ENCODE peak calls at places on chromosomes 11 and 22, in four cellular contexts. T, N, M and P are unnamed samples.

GRCh38 chr11:111851636-111852035 is 19.7 kb downstream of the ALG9 start:
- DNase-seq in T (no peak), N (no peak), M (no peak), P (no peak)

GRCh38 chr22:35470903-35471321 is 69.7 kb upstream of the RASD2 start:
- DNase-seq in T (no peak), N (no peak), M (no peak), P (no peak)

GRCh38 chr11:112844530-112844929 is 116.7 kb upstream of the NCAM1 start:
- DNase-seq in T (peak; percentile 83), N (no peak), M (no peak), P (peak; percentile 13)

GRCh38 chr11:101096036-101096704 is 33.4 kb downstream of the PGR start:
- DNase-seq in T (no peak), N (no peak), M (no peak), P (peak; percentile 56)

GRCh38 chr11:57458410-57459111 is 1.8 kb upstream of the RTN4RL2 start:
- DNase-seq in T (no peak), N (no peak), M (no peak), P (peak; percentile 70)

GRCh38 chr11:73645972-73646631 is at the start of gene PLEKHB1:
- DNase-seq in T (no peak), N (no peak), M (no peak), P (no peak)

GRCh38 chr11:94766656-94767291 is 1.4 kb upstream of the AMOTL1 start:
- DNase-seq in T (no peak), N (peak; percentile 71), M (no peak), P (no peak)

GRCh38 chr11:20022363-20023081 is 137.8 kb downstream of the DBX1 start:
- DNase-seq in T (no peak), N (peak; percentile 67), M (no peak), P (no peak)

GRCh38 chr11:33949201-33949913 is 57.5 kb upstream of the LMO2 start:
- DNase-seq in T (no peak), N (no peak), M (no peak), P (no peak)

GRCh38 chr11:30719420-30719819 is 133.3 kb upstream of the MPPED2 start:
- DNase-seq in T (no peak), N (no peak), M (no peak), P (no peak)

GRCh38 chr22:46618104-46618647 is 2.0 kb upstream of the GRAMD4 start:
- DNase-seq in T (no peak), N (no peak), M (no peak), P (no peak)

GRCh38 chr22:27867958-27868737 is 50.9 kb downstream of the PITPNB start:
- DNase-seq in T (no peak), N (no peak), M (no peak), P (no peak)

GRCh38 chr11:129639300-129639699 is 176.3 kb upstream of the TMEM45B start:
- DNase-seq in T (no peak), N (peak; percentile 99), M (no peak), P (no peak)

GRCh38 chr11:125176866-125177265 is 12.3 kb downstream of the PKNOX2 start:
- DNase-seq in T (no peak), N (no peak), M (no peak), P (no peak)

GRCh38 chr22:35230839-35231584 is 26.3 kb upstream of the HMGXB4 start:
- DNase-seq in T (no peak), N (no peak), M (no peak), P (no peak)

GRCh38 chr22:38981659-38982007 is 514 bp upstream of the APOBEC3B start:
- DNase-seq in T (no peak), N (no peak), M (no peak), P (no peak)

GRCh38 chr11:36411202-36411640 is 98.9 kb downstream of the TRAF6 start:
- DNase-seq in T (no peak), N (no peak), M (no peak), P (no peak)

GRCh38 chr11:111944651-111945051 is 7.5 kb downstream of the DIXDC1 start:
- DNase-seq in T (no peak), N (peak; percentile 88), M (no peak), P (no peak)

GRCh38 chr22:31260474-31260856 is 31.8 kb downstream of the PIK3IP1 start:
- DNase-seq in T (no peak), N (no peak), M (no peak), P (no peak)

GRCh38 chr11:73229321-73230275 is 11.5 kb downstream of the P2RY2 start:
- DNase-seq in T (no peak), N (no peak), M (no peak), P (peak; percentile 51)

DNA sequence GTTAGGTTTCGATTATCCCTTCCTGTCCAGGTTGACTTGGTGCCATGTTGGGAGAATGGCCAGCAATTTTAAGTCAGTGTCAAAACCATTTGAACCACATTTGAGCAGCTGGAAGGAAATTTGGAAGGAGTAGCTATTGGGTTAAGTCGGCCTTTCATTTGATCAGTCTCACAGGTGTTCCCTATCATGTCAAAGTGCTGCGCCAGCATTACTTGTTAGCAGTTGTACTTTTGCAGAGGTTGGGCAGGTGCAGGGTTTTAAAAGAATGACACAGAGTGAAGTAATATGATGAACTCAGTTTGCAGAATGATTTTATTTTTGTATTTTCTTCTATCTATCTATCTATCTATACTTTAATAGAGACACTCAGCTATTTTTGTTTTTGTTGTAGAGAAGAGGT is 6.4 kb upstream of the TYMP start:
- DNase-seq in T (no peak), N (no peak), M (no peak), P (no peak)
- H3K4me1 ChIP-seq in T (peaks cover 25% of the 10 kb centered on the region), N (peaks cover 26% of the 10 kb centered on the region), M (peaks cover 28% of the 10 kb centered on the region), P (peaks cover 20% of the 10 kb centered on the region)

DNA sequence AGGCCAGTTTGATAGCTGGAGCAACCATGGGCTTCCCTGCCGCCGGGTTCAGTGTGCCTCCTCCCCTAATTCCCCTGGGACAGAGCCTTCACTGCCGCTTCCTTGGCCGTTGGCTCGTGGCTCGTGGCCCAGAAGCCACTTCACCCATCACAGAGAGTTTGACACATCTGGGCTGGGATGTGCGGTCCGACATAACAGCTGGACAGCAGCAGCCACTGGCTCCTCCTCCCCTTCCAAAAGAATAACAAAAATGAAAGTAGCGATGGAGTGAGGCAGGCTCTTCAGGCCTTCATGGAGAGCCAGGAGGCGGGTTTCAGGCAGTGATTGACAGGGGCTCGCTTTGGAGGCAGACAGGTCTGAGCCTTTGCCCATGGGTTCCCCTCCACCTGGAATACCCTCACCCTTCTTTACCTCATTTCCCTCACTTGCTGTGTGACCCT is 8.2 kb downstream of the CREB3L1 start:
- DNase-seq in T (no peak), N (no peak), M (no peak), P (peak; percentile 41)
- H3K4me3 ChIP-seq in T (peak overlapping the region; percentile 10), N (no peak overlapping the region), M (no peak overlapping the region), P (peak overlapping the region; percentile 17)

DNA sequence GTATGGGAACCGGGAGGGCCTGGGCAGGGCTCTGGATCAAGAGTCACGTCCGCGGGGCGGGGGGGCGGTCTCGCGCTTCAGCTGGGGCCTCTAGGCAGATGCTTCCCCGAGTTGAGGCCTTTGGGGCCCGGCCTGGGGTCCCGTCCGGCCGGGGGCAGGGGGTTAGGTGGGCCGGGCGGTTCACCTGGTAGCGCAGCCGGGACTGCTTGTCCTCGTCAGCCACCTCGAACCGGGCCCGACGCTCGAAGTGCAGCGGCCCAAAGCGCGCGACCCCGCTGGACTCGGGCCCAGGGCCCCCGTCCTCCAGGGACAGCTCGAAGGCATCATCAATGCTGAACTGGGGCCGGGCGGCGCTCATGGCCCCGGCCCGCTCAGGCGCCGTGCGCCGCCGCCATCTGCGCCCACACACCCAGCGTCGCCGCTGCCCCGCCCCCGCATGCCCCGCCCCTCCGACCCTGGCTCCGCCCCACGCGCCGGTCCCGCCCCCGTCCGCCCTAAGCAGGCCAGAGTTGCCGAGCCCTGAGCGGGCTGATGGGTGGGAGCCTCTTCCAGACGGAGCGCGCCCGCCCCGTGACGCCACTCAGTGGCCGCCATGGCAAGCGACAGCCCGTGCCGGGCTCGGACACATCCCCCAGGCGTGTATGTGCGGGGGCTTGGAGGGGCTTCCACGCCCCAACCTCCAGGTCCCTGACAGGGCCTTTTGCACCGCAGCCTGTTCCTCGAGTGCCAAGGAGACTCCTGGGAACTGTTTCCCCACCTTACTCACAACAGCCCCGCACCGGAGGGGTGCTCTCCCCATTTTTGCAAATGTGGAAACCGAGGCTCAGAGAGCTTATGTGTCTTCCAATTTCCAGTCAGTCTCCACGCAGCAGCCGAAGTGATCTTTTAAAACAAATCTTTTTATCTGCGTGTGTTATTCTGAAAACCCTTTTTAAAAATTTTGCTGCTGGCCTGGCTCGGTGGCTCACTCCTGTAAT is at the start of gene TMEM134:
- DNase-seq in T (peak; percentile 97), N (peak; percentile 80), M (peak; percentile 84), P (peak; percentile 92)
- TF ChIP-seq CTCF in T (peak; percentile 55), N (peak; percentile 53), M (peak; percentile 76), P (peak; percentile 48)

GRCh38 chr22:32534252-32535215 is 59.9 kb downstream of the FBXO7 start:
- DNase-seq in T (no peak), N (no peak), M (no peak), P (peak; percentile 59)
- H3K4me1 ChIP-seq in T (peaks cover 49% of the 10 kb centered on the region), N (peaks cover 16% of the 10 kb centered on the region), M (peaks cover 31% of the 10 kb centered on the region), P (peaks cover 61% of the 10 kb centered on the region)

DNA sequence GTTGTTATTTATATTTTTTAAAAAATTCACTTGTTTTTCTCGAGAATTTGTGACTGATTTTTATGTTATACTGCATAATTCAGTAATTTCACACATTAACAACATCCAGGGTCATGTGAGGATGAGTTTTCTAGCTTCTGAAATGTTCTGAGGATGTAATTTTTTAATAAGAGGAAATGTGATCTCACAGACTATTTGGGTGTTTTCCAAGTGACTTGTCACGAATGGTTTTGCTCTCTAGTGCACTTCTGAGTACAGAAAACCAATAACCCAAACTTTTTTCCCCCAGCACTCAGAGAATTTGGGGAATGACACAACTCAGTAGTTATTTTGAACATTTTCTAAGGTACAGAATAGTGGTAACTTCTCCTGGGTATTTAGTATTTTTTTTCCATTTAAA is 821.1 kb upstream of the ARHGAP42 start:
- DNase-seq in T (no peak), N (no peak), M (no peak), P (no peak)
- H3K4me3 ChIP-seq in T (no peak overlapping the region), N (no peak overlapping the region), M (no peak overlapping the region), P (no peak overlapping the region)

GRCh38 chr11:122360875-122361274 is 244.9 kb upstream of the BLID start:
- DNase-seq in T (no peak), N (no peak), M (no peak), P (no peak)
- TF ChIP-seq CTCF in T (peak; percentile 10), N (peak; percentile 11), M (no peak), P (no peak)

DNA sequence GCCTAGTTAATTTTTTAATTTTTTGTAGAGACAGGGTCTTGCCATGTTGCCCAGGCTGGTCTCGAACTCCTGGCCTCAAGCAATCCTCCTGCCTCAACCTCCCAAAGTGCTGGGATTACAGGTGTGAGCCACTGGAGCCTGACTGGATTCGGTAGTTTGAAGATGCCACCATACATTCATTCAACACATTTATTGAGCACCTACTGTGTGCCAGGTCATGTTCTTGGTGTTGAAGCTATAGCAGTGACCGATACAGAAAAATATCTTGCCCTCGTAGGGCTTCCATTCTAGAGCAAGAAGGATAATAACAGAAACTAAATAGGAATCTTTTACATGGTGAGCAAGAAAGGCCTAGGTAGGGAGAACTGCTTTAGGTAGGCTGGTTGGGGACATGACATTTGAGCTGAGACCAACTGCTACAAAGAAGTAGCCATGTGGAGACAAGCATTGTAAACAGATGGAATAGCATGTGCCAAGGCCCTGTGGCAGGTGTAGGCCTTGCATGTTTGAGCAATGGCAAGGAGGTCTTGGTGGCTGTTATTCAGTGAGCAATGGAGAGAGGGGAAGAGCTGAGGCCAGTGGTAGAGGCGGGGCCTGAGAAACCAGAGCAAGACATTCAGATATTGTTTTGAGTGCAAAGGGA is 1.7 kb upstream of the MYRF start:
- DNase-seq in T (no peak), N (no peak), M (no peak), P (no peak)
- H3K4me1 ChIP-seq in T (peaks cover 10% of the 10 kb centered on the region), N (no peaks in the 10 kb centered on the region), M (peaks cover 8% of the 10 kb centered on the region), P (peaks cover 14% of the 10 kb centered on the region)

DNA sequence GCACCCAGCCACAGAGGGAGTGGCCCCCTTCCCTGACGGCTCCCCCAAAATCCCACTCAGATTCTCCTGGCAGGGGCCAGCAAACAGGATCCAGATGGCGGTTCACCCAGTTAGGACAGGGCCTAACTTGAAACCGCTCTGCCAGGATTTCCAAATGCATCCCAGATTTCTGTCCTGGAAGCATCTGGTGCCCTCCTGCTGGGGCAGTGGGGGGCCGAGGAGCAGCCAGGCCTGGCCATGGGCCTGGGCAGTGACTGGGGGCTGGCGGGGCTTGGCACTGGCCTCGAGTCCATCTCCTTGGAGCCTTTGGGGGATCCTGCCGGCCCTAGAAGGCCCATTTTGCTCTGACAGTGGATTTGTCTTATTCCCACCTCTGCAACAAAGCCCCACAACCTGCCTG is 17.9 kb upstream of the EMID1 start:
- DNase-seq in T (no peak), N (no peak), M (no peak), P (no peak)
- H3K4me3 ChIP-seq in T (no peak overlapping the region), N (no peak overlapping the region), M (no peak overlapping the region), P (no peak overlapping the region)